ENCODE peak calls at places on chromosomes 3 and 15, in six cellular contexts. Z is transverse colon, L is HepG2, N is cardiac muscle cell, D is HCT116, J is stomach. C is an unnamed sample.

GRCh38 chr3:179410999-179411398 is 40.3 kb downstream of the GNB4 start:
- DNase-seq in Z (no peak), L (no peak), N (no peak), D (no peak), J (no peak), C (no peak)

GRCh38 chr3:20747736-20748135 is 561.7 kb upstream of the SGO1 start:
- DNase-seq in Z (no peak), L (no peak), N (peak), D (no peak), J (no peak), C (no peak)

GRCh38 chr3:16319307-16319706 is 54.3 kb downstream of the OXNAD1 start:
- DNase-seq in Z (no peak), L (peak), N (no peak), D (peak), J (peak), C (no peak)

GRCh38 chr3:5058463-5058862 is 63.6 kb upstream of the ARL8B start:
- DNase-seq in Z (no peak), L (no peak), N (peak), D (no peak), J (no peak), C (no peak)

GRCh38 chr15:27088584-27089232 is 117.7 kb downstream of the GABRG3 start:
- DNase-seq in Z (no peak), L (no peak), N (no peak), D (no peak), J (no peak), C (no peak)

GRCh38 chr15:71278989-71279756 is 163.9 kb downstream of the THSD4 start:
- DNase-seq in Z (peak), L (peak), N (peak), D (no peak), J (peak), C (peak)

GRCh38 chr3:171066216-171066615 is 39.7 kb upstream of the SLC2A2 start:
- DNase-seq in Z (no peak), L (no peak), N (peak), D (no peak), J (no peak), C (no peak)

GRCh38 chr3:61663728-61664492 is 102.5 kb downstream of the PTPRG start:
- DNase-seq in Z (no peak), L (no peak), N (peak), D (peak), J (no peak), C (peak)

GRCh38 chr3:30642715-30643361 is 36.4 kb downstream of the TGFBR2 start:
- DNase-seq in Z (no peak), L (no peak), N (no peak), D (no peak), J (no peak), C (no peak)

GRCh38 chr3:138451595-138452162 is 17.3 kb downstream of the ESYT3 start:
- DNase-seq in Z (no peak), L (no peak), N (no peak), D (no peak), J (no peak), C (no peak)

GRCh38 chr3:49611714-49612113 is 57.4 kb downstream of the BSN start:
- DNase-seq in Z (no peak), L (no peak), N (peak), D (no peak), J (no peak), C (no peak)

GRCh38 chr3:14001136-14001535 is 121.3 kb upstream of the WNT7A start:
- DNase-seq in Z (no peak), L (no peak), N (no peak), D (no peak), J (no peak), C (peak)

GRCh38 chr3:16319723-16320122 is 54.7 kb downstream of the OXNAD1 start:
- DNase-seq in Z (no peak), L (no peak), N (no peak), D (no peak), J (no peak), C (no peak)

GRCh38 chr15:92071030-92071644 is 217.6 kb downstream of the SLCO3A1 start:
- DNase-seq in Z (no peak), L (no peak), N (no peak), D (no peak), J (no peak), C (no peak)

GRCh38 chr3:152938974-152939636 is 104.2 kb downstream of the P2RY1 start:
- DNase-seq in Z (no peak), L (no peak), N (no peak), D (no peak), J (no peak), C (no peak)

GRCh38 chr3:186021673-186022362 is 84.0 kb upstream of the TRA2B start:
- DNase-seq in Z (no peak), L (no peak), N (peak), D (no peak), J (no peak), C (peak)

GRCh38 chr3:10725067-10725466 is 91.0 kb upstream of the SLC6A11 start:
- DNase-seq in Z (no peak), L (no peak), N (peak), D (no peak), J (no peak), C (no peak)

GRCh38 chr3:159417761-159418160 is 570.9 kb upstream of the IL12A start:
- DNase-seq in Z (no peak), L (no peak), N (no peak), D (no peak), J (no peak), C (no peak)

DNA sequence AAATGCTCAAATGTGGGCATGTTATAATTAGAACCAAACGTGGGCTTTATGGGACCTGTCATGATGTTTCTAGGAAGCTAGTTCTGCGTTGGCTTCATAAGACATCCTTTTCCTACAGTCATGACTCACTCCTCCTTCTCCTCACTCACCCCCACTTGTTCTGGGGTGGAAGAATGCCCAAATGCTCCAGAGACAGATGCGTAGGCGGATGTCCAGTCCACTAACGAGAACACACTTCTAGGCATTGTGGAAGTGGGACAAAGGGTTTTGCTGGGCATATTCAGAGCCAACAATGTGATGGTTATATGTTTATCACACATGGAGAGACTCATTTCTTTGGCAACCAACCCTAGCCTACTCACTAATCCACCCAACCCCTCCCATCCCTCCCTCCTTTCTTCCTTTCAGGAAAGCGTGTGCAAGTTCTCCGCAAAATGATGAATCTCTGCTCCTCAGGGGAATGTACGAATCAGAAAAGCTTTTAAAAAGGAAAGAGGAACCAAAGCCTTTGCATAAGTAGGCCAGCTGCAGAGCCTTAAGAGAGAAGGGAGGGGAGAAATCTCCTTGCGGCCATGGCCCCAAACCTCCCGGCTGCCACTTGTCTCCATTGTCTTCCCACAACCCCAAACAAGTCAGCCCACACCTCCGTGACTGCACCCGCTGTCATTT is 123.0 kb upstream of the SPRED1 start:
- DNase-seq in Z (peak), L (no peak), N (peak), D (no peak), J (peak), C (peak)
- H3K4me3 ChIP-seq in Z (no peak), L (no peak), N (no peak), D (no peak), J (no peak), C (peak)

DNA sequence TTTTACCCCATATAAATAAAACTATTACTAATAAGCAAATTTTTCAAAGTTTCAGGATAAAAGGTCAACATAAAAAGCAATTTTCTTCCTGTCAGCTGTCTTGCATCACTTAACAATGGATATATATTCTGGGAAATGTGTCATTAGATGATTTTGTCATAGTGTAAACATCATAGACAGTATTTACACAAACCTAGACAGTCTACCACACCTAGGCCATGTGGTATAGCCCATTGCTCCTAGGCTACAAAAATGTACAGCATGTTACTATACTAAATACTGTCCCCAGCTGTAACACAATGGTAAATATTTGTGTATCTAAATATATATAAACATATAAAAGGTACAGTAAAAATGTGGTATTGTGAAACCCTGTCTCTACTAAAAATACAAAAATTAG is 156.7 kb downstream of the ANO10 start:
- DNase-seq in Z (no peak), L (no peak), N (no peak), D (no peak), J (no peak), C (no peak)
- H3K27ac ChIP-seq in Z (no peak), L (no peak), N (no peak), D (no peak), J (no peak), C (no peak)

DNA sequence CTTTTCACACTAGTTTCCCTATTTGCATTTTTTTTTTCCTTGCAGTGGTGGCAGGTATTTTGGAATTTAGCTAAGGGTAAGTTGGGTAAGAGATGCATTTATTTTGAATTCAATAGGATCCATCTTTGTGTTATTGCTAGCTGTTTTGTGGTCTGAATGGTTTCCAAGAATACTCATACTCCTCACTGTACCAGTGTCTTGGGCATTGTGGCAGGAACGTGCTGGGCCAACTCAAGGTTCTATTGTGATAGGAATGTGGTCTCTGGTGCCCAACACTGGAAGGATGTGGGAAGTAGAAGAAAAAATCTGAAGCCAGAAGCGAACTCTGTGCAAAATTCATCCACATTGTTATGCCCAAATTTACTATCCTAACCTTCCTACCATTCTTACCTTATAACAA is 135.6 kb downstream of the RBMS3 start:
- DNase-seq in Z (no peak), L (no peak), N (no peak), D (no peak), J (no peak), C (no peak)
- TF ChIP-seq CTCF in Z (no peak), L (no peak), N (no peak), D (no peak), J (no peak), C (no peak)

GRCh38 chr3:126212629-126213375 is 32.4 kb upstream of the ALDH1L1 start:
- DNase-seq in Z (peak), L (peak), N (peak), D (no peak), J (peak), C (no peak)
- H3K4me3 ChIP-seq in Z (peak), L (peak), N (peak), D (peak), J (peak), C (peak)